ENCODE peak calls at places on chromosomes 4 and X, in seven cellular contexts. U is HepG2, M is K562, Q is GM12878, X is H1, S is HCT116, P is SK-N-SH. K is an unnamed sample.

GRCh38 chr4:129344058-129344457 is 248.1 kb downstream of the C4orf33 start:
- DNase-seq in U (peak), M (peak), Q (no peak), X (no peak), S (peak), P (peak), K (peak)

GRCh38 chrX:110170029-110170428 is 147.9 kb downstream of the AMMECR1 start:
- DNase-seq in U (no peak), M (no peak), Q (no peak), X (no peak), S (no peak), P (no peak), K (no peak)

GRCh38 chrX:69285881-69286545 is 120.8 kb upstream of the PJA1 start:
- DNase-seq in U (no peak), M (peak), Q (no peak), X (no peak), S (peak), P (peak), K (peak)

GRCh38 chr4:33512397-33512796 is 2731.9 kb downstream of the ARAP2 start:
- DNase-seq in U (no peak), M (no peak), Q (peak), X (no peak), S (no peak), P (no peak), K (no peak)

GRCh38 chrX:44306336-44306735 is 37.1 kb downstream of the EFHC2 start:
- DNase-seq in U (no peak), M (no peak), Q (no peak), X (no peak), S (no peak), P (no peak), K (peak)

GRCh38 chr4:78742300-78742699 is 33.9 kb upstream of the BMP2K start:
- DNase-seq in U (no peak), M (no peak), Q (no peak), X (no peak), S (no peak), P (no peak), K (no peak)

GRCh38 chr4:146855761-146856160 is 89.9 kb downstream of the TTC29 start:
- DNase-seq in U (no peak), M (no peak), Q (no peak), X (no peak), S (no peak), P (no peak), K (no peak)

GRCh38 chrX:69163936-69164741 is 1.1 kb downstream of the PJA1 start:
- DNase-seq in U (no peak), M (peak), Q (no peak), X (no peak), S (no peak), P (peak), K (no peak)

GRCh38 chr4:21885770-21886169 is 62.8 kb downstream of the KCNIP4 start:
- DNase-seq in U (no peak), M (no peak), Q (no peak), X (no peak), S (no peak), P (no peak), K (no peak)

GRCh38 chr4:65861993-65862392 is 191.7 kb upstream of the EPHA5 start:
- DNase-seq in U (no peak), M (no peak), Q (no peak), X (no peak), S (no peak), P (no peak), K (no peak)

GRCh38 chrX:39750798-39751197 is 347.0 kb downstream of the BCOR start:
- DNase-seq in U (no peak), M (no peak), Q (no peak), X (no peak), S (no peak), P (no peak), K (no peak)

GRCh38 chr4:65344278-65344825 is 325.9 kb downstream of the EPHA5 start:
- DNase-seq in U (no peak), M (no peak), Q (no peak), X (no peak), S (no peak), P (no peak), K (no peak)

GRCh38 chr4:56857601-56858301 is 36.2 kb upstream of the SPINK2 start:
- DNase-seq in U (no peak), M (no peak), Q (no peak), X (no peak), S (no peak), P (no peak), K (no peak)

GRCh38 chr4:149522031-149522430 is 293.6 kb downstream of the IQCM start:
- DNase-seq in U (no peak), M (no peak), Q (no peak), X (no peak), S (no peak), P (no peak), K (no peak)

GRCh38 chrX:20067709-20068315 is 48.9 kb downstream of the MAP7D2 start:
- DNase-seq in U (no peak), M (no peak), Q (no peak), X (no peak), S (peak), P (peak), K (no peak)

GRCh38 chr4:8255698-8256441 is 13.7 kb upstream of the HTRA3 start:
- DNase-seq in U (no peak), M (no peak), Q (no peak), X (no peak), S (no peak), P (no peak), K (no peak)

GRCh38 chr4:161583549-161583948 is 580.3 kb downstream of the FSTL5 start:
- DNase-seq in U (no peak), M (no peak), Q (no peak), X (no peak), S (no peak), P (no peak), K (no peak)

GRCh38 chr4:123350191-123350544 is 46.4 kb upstream of the SPRY1 start:
- DNase-seq in U (peak), M (peak), Q (no peak), X (peak), S (peak), P (no peak), K (peak)
- TF ChIP-seq JUND in U (no peak), M (no peak), Q (no peak), X (no peak), S (no peak), P (no peak), K (no peak)

GRCh38 chr4:54041100-54041499 is 23.3 kb downstream of the CHIC2 start:
- DNase-seq in U (no peak), M (no peak), Q (no peak), X (no peak), S (no peak), P (no peak), K (no peak)
- TF ChIP-seq JUND in U (no peak), M (no peak), Q (no peak), X (no peak), S (no peak), P (no peak), K (no peak)

GRCh38 chrX:126342859-126343258 is 176.8 kb upstream of the DCAF12L2 start:
- DNase-seq in U (no peak), M (no peak), Q (no peak), X (no peak), S (no peak), P (no peak), K (no peak)
- TF ChIP-seq JUND in U (no peak), M (no peak), Q (no peak), X (no peak), S (no peak), P (no peak), K (no peak)

GRCh38 chr4:61638600-61638999 is 438.5 kb downstream of the ADGRL3 start:
- DNase-seq in U (no peak), M (no peak), Q (no peak), X (no peak), S (no peak), P (no peak), K (no peak)
- TF ChIP-seq JUND in U (no peak), M (no peak), Q (no peak), X (no peak), S (no peak), P (no peak), K (no peak)

DNA sequence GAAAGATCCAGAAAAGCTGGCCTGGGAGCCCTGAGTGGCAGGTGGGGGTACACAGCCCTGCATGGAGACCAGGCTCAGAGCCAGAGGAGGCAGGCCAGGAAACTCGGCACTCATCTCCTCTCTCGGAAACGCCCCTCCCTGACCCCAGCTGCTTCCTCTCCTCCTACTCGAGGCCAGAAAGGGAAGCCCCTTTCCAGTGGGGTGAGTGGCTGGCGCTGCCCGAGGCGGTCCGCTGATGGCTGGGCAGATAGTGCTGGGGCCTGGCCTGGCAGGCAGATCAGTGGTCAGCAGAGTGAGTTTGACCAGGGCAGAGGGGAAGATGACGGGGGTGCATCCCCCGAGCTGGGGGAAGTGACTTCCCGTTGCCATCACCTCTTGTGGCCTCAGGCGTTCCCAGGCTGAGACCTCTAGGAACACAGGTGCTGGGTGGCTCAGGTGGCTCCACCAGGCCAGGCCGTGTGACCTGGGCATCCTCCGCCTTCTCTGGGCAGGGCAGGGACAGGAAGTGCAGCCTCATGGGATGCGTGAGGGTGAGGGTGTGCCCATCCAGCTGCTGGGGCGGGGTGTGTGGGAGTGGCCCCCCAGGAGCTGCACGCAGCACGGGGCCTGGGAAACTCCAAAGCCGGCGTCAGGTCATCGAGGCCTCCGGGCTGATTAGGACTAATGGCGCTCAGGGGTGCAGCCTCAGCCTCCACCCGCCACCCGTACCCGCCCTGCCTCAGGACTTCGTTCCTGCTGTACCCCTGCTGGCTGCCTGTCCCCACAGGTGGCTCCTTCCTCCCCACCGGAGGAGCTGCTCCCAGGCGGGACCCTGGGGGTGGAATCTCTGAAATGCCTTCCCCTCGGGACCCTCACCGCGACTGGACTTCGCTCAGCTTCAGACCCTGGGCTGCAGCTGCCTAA is 5.8 kb downstream of the SH3BP2 start:
- DNase-seq in U (no peak), M (peak), Q (no peak), X (no peak), S (no peak), P (peak), K (no peak)
- TF ChIP-seq JUND in U (no peak), M (no peak), Q (no peak), X (no peak), S (no peak), P (no peak), K (no peak)

DNA sequence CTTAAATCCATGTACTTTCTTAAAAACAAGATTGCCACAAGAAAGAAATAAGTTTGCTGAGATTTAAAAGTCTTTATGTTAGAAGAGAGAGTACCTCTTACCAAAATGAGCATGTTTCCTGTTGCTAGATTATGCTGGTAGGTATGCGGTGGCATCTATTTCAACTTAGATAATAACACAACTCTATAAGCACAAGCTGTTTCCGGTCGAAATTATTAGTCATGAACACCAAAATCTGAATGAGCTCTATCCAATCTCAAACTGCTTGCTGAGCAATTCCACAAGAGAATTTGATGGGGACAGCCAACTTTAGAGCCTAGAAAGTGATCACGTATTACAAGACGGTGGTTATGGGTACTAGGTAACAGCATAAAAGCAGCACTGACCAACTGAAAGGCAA is 49.3 kb downstream of the CBR4 start:
- DNase-seq in U (no peak), M (no peak), Q (no peak), X (no peak), S (no peak), P (no peak), K (no peak)
- TF ChIP-seq JUND in U (no peak), M (no peak), Q (no peak), X (no peak), S (no peak), P (no peak), K (no peak)

GRCh38 chrX:7889680-7890079 is 37.5 kb downstream of the PNPLA4 start:
- DNase-seq in U (no peak), M (no peak), Q (no peak), X (no peak), S (no peak), P (no peak), K (no peak)
- TF ChIP-seq JUND in U (no peak), M (no peak), Q (no peak), X (no peak), S (no peak), P (no peak), K (no peak)